ENCODE peak calls at places on chromosome 17, in five cellular contexts. B, D, I, J and X are unnamed samples.

GRCh38 chr17:35768796-35769195 is 8.1 kb downstream of the C17orf50 start:
- DNase-seq in B (no peak), D (no peak), I (no peak), J (no peak), X (no peak)

GRCh38 chr17:8189711-8190477 is at the start of gene BORCS6:
- DNase-seq in B (peak; percentile 99), D (peak; percentile 86), I (peak; percentile 64), J (peak; percentile 86), X (peak; percentile 98)

GRCh38 chr17:27609606-27610303 is 21.2 kb upstream of the LGALS9 start:
- DNase-seq in B (peak; percentile 59), D (peak; percentile 21), I (no peak), J (no peak), X (no peak)

GRCh38 chr17:77473615-77474226 is 333.0 kb downstream of the SEC14L1 start:
- DNase-seq in B (no peak), D (no peak), I (no peak), J (no peak), X (no peak)

GRCh38 chr17:17581509-17581908 is 10.0 kb downstream of the PEMT start:
- DNase-seq in B (no peak), D (no peak), I (no peak), J (no peak), X (no peak)

GRCh38 chr17:73637866-73638265 is 6.4 kb downstream of the SDK2 start:
- DNase-seq in B (no peak), D (no peak), I (no peak), J (no peak), X (peak; percentile 74)

GRCh38 chr17:4497101-4497824 is 1.4 kb upstream of the SPNS2 start:
- DNase-seq in B (peak; percentile 83), D (no peak), I (no peak), J (no peak), X (no peak)

GRCh38 chr17:31726980-31727427 is 132.0 kb downstream of the COPRS start:
- DNase-seq in B (peak; percentile 39), D (no peak), I (no peak), J (no peak), X (no peak)

GRCh38 chr17:48544356-48545021 is 420 bp downstream of the HOXB2 start:
- DNase-seq in B (peak; percentile 93), D (no peak), I (peak; percentile 56), J (peak; percentile 52), X (peak; percentile 94)

GRCh38 chr17:27578718-27579085 is 52.3 kb upstream of the LGALS9 start:
- DNase-seq in B (peak; percentile 58), D (no peak), I (no peak), J (no peak), X (no peak)

GRCh38 chr17:17365476-17366110 is 62.4 kb downstream of the NT5M start:
- DNase-seq in B (no peak), D (no peak), I (no peak), J (no peak), X (no peak)

GRCh38 chr17:48757524-48757961 is 29.0 kb upstream of the HOXB13 start:
- DNase-seq in B (no peak), D (no peak), I (no peak), J (no peak), X (no peak)

GRCh38 chr17:47802341-47803022 is 19.1 kb downstream of the OSBPL7 start:
- DNase-seq in B (peak; percentile 58), D (peak; percentile 25), I (no peak), J (peak; percentile 58), X (peak; percentile 55)

GRCh38 chr17:44900894-44901293 is 1.6 kb upstream of the EFTUD2 start:
- DNase-seq in B (peak; percentile 86), D (no peak), I (no peak), J (no peak), X (no peak)

GRCh38 chr17:38601539-38602351 is 4.0 kb downstream of the SRCIN1 start:
- DNase-seq in B (peak; percentile 27), D (peak; percentile 72), I (no peak), J (no peak), X (no peak)

GRCh38 chr17:15379659-15380058 is 38.3 kb upstream of the TEKT3 start:
- DNase-seq in B (no peak), D (no peak), I (no peak), J (no peak), X (no peak)

GRCh38 chr17:81457396-81457795 is 55.2 kb downstream of the ACTG1 start:
- DNase-seq in B (no peak), D (no peak), I (no peak), J (no peak), X (no peak)

GRCh38 chr17:546456-546855 is 168.2 kb downstream of the VPS53 start:
- DNase-seq in B (no peak), D (no peak), I (no peak), J (no peak), X (no peak)

GRCh38 chr17:81667754-81668153 is 1.2 kb downstream of the CCDC137 start:
- DNase-seq in B (no peak), D (no peak), I (no peak), J (no peak), X (no peak)

GRCh38 chr17:2688351-2689342 is 22.9 kb downstream of the CLUH start:
- DNase-seq in B (no peak), D (no peak), I (no peak), J (peak; percentile 25), X (no peak)

GRCh38 chr17:82328141-82328993 is 5.2 kb downstream of the SECTM1 start:
- DNase-seq in B (no peak), D (no peak), I (no peak), J (no peak), X (no peak)

GRCh38 chr17:10737786-10738185 is 8.0 kb upstream of the TMEM220 start:
- DNase-seq in B (no peak), D (no peak), I (no peak), J (no peak), X (no peak)

GRCh38 chr17:27756467-27757371 is 43.6 kb downstream of the NOS2 start:
- DNase-seq in B (peak; percentile 64), D (no peak), I (peak; percentile 27), J (peak; percentile 55), X (peak; percentile 72)

GRCh38 chr17:35799942-35800341 is 4.5 kb upstream of the MMP28 start:
- DNase-seq in B (peak; percentile 95), D (no peak), I (no peak), J (no peak), X (no peak)

GRCh38 chr17:77741109-77741508 is 217.4 kb upstream of the TNRC6C start:
- DNase-seq in B (no peak), D (no peak), I (no peak), J (peak; percentile 49), X (peak; percentile 74)

GRCh38 chr17:1484060-1484535 is 8.4 kb downstream of the MYO1C start:
- DNase-seq in B (no peak), D (no peak), I (no peak), J (no peak), X (no peak)

GRCh38 chr17:58527306-58527705 is 12.9 kb upstream of the MTMR4 start:
- DNase-seq in B (peak; percentile 10), D (no peak), I (no peak), J (no peak), X (no peak)

GRCh38 chr17:83195330-83196087 is 116.1 kb downstream of the METRNL start:
- DNase-seq in B (peak; percentile 83), D (no peak), I (no peak), J (peak; percentile 14), X (no peak)

GRCh38 chr17:38939987-38940386 is 14.6 kb downstream of the LASP1NB start:
- DNase-seq in B (no peak), D (no peak), I (no peak), J (no peak), X (no peak)

GRCh38 chr17:41538565-41538991 is 10.5 kb upstream of the KRT19 start:
- DNase-seq in B (peak; percentile 69), D (no peak), I (no peak), J (no peak), X (no peak)